ENCODE peak calls at places on chromosomes 1 and 21, in six cellular contexts. G is stomach, O is HL-60, D is endothelial cell of umbilical vein, F is HepG2, C is K562. B is an unnamed sample.

GRCh38 chr1:228471762-228472398 is 15.3 kb upstream of the RNF187 start:
- DNase-seq in G (no peak), O (no peak), D (peak), F (peak), C (peak), B (no peak)

GRCh38 chr1:27152004-27152828 is 2.7 kb downstream of the SLC9A1 start:
- DNase-seq in G (no peak), O (no peak), D (no peak), F (no peak), C (no peak), B (no peak)

GRCh38 chr1:197915797-197916686 is 1.1 kb upstream of the LHX9 start:
- DNase-seq in G (no peak), O (no peak), D (peak), F (peak), C (peak), B (no peak)

GRCh38 chr1:163747855-163748254 is 426.1 kb downstream of the NUF2 start:
- DNase-seq in G (no peak), O (no peak), D (no peak), F (no peak), C (no peak), B (no peak)

GRCh38 chr1:215665212-215665611 is 98.1 kb downstream of the KCTD3 start:
- DNase-seq in G (no peak), O (no peak), D (no peak), F (no peak), C (no peak), B (no peak)

GRCh38 chr1:91744973-91745648 is 140.8 kb downstream of the TGFBR3 start:
- DNase-seq in G (no peak), O (no peak), D (peak), F (peak), C (no peak), B (no peak)

GRCh38 chr1:64041366-64042131 is 161.9 kb upstream of the UBE2U start:
- DNase-seq in G (no peak), O (no peak), D (no peak), F (no peak), C (no peak), B (no peak)

GRCh38 chr1:176696109-176696508 is 233.1 kb downstream of the PAPPA2 start:
- DNase-seq in G (no peak), O (no peak), D (no peak), F (no peak), C (no peak), B (no peak)

GRCh38 chr1:178928985-178929384 is 58.1 kb upstream of the ANGPTL1 start:
- DNase-seq in G (no peak), O (no peak), D (peak), F (no peak), C (no peak), B (no peak)

GRCh38 chr1:58721247-58721820 is 21.5 kb upstream of the MYSM1 start:
- DNase-seq in G (no peak), O (no peak), D (no peak), F (no peak), C (no peak), B (no peak)

GRCh38 chr21:45169001-45169400 is 94.6 kb downstream of the ADARB1 start:
- DNase-seq in G (no peak), O (no peak), D (no peak), F (no peak), C (no peak), B (no peak)
- TF ChIP-seq POLR2AphosphoS5 in G (no peak), O (no peak), D (no peak), F (no peak), C (no peak), B (no peak)

GRCh38 chr1:13832100-13832499 is 132.1 kb downstream of the PRDM2 start:
- DNase-seq in G (no peak), O (no peak), D (no peak), F (no peak), C (no peak), B (peak)
- H3K27ac ChIP-seq in G (no peak), O (no peak), D (no peak), F (no peak), C (no peak), B (no peak)

GRCh38 chr1:156122519-156123355 is 8.2 kb downstream of the LMNA start:
- DNase-seq in G (peak), O (no peak), D (peak), F (peak), C (peak), B (peak)

GRCh38 chr1:156124557-156125483 is 10.3 kb downstream of the LMNA start:
- DNase-seq in G (no peak), O (no peak), D (no peak), F (no peak), C (no peak), B (peak)

GRCh38 chr1:156122086-156122485 is 7.6 kb downstream of the LMNA start:
- DNase-seq in G (no peak), O (no peak), D (no peak), F (no peak), C (no peak), B (no peak)

GRCh38 chr1:156121441-156121840 is 6.9 kb downstream of the LMNA start:
- DNase-seq in G (no peak), O (no peak), D (no peak), F (no peak), C (no peak), B (no peak)

GRCh38 chr1:156123356-156124196 is 9.1 kb downstream of the LMNA start:
- DNase-seq in G (peak), O (peak), D (peak), F (peak), C (peak), B (peak)
- TF ChIP-seq CTCF in G (no peak), O (peak), D (no peak), F (peak), C (peak), B (peak)

DNA sequence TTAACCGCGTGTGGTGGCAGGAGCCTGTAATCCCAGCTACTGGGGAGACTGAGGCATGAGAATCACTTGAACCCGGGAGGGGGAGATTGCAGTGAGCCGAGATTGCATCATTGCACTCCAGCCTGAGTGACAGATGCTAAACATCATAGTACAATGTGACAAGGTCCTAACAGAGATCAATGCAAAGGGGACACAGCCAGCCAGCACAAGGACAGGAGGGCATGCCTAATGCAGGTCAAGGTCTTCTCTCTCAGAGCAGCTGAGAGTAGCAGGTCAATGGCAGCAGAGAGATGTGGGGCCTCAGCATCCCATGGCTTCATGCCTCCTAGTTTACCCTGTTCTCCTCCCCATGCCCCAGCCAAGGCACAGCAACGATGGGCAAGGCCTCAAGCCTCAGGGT is 3.0 kb upstream of the SMIM11 start:
- DNase-seq in G (no peak), O (no peak), D (no peak), F (peak), C (no peak), B (no peak)
- TF ChIP-seq POLR2AphosphoS5 in G (no peak), O (no peak), D (no peak), F (no peak), C (no peak), B (no peak)

B was measured in suprapubic skin.